ENCODE peak calls at places on chromosomes 7 and 10, in eight cellular contexts. N is ELR; D is gastrocnemius medialis; I is activated CD4-positive, CD25-positive, alpha-beta regulatory T cell treated with anti-CD3 and anti-CD28 coated beads, Interleukin-2, amount 50 U/mL, for 16 hours; Y is SW 1271; E is suprapubic skin; L is activated T-cell treated with anti-CD3 and anti-CD28 coated beads for 1 hour; Z is cardiac fibroblast. O is an unnamed sample.

GRCh38 chr7:116455499-116455898 is 44.0 kb upstream of the CAV2 start:
- DNase-seq in N (peak), D (no peak), I (no peak), Y (no peak), E (no peak), L (no peak), Z (peak), O (no peak)

GRCh38 chr7:138089080-138089901 is 13.0 kb downstream of the AKR1D1 start:
- DNase-seq in N (peak), D (no peak), I (no peak), Y (no peak), E (no peak), L (no peak), Z (peak), O (peak)

GRCh38 chr10:57961487-57961886 is 306.2 kb downstream of the IPMK start:
- DNase-seq in N (no peak), D (no peak), I (no peak), Y (no peak), E (no peak), L (no peak), Z (no peak), O (no peak)

GRCh38 chr7:151857412-151857811 is 19.5 kb downstream of the PRKAG2 start:
- DNase-seq in N (no peak), D (no peak), I (no peak), Y (no peak), E (no peak), L (no peak), Z (no peak), O (no peak)

GRCh38 chr7:156063241-156063810 is 251.1 kb upstream of the SHH start:
- DNase-seq in N (no peak), D (no peak), I (no peak), Y (no peak), E (no peak), L (no peak), Z (no peak), O (no peak)

GRCh38 chr10:119680050-119680449 is 28.9 kb downstream of the BAG3 start:
- DNase-seq in N (peak), D (peak), I (no peak), Y (peak), E (no peak), L (no peak), Z (peak), O (peak)

GRCh38 chr10:21638681-21639080 is 104.6 kb downstream of the MLLT10 start:
- DNase-seq in N (no peak), D (no peak), I (no peak), Y (no peak), E (no peak), L (no peak), Z (no peak), O (no peak)

GRCh38 chr7:125661-126060 is 66.7 kb upstream of the FAM20C start:
- DNase-seq in N (peak), D (no peak), I (no peak), Y (no peak), E (no peak), L (no peak), Z (peak), O (no peak)

GRCh38 chr10:50503661-50504320 is 120.0 kb downstream of the SGMS1 start:
- DNase-seq in N (no peak), D (no peak), I (no peak), Y (no peak), E (no peak), L (no peak), Z (no peak), O (no peak)

GRCh38 chr7:2162959-2163358 is 69.8 kb downstream of the MAD1L1 start:
- DNase-seq in N (no peak), D (peak), I (no peak), Y (no peak), E (no peak), L (no peak), Z (no peak), O (no peak)

GRCh38 chr10:36094091-36094490 is 452.0 kb upstream of the FZD8 start:
- DNase-seq in N (peak), D (peak), I (no peak), Y (no peak), E (no peak), L (no peak), Z (peak), O (no peak)

GRCh38 chr7:44112231-44112996 is 8.3 kb downstream of the AEBP1 start:
- DNase-seq in N (no peak), D (no peak), I (no peak), Y (no peak), E (no peak), L (no peak), Z (no peak), O (no peak)

GRCh38 chr7:22781230-22781711 is 41.4 kb downstream of the TOMM7 start:
- DNase-seq in N (peak), D (no peak), I (no peak), Y (no peak), E (no peak), L (no peak), Z (peak), O (peak)

GRCh38 chr10:132452651-132453469 is 55.9 kb downstream of the PWWP2B start:
- DNase-seq in N (peak), D (peak), I (peak), Y (no peak), E (peak), L (peak), Z (peak), O (peak)

GRCh38 chr7:139757968-139758367 is 19.8 kb downstream of the HIPK2 start:
- DNase-seq in N (no peak), D (no peak), I (no peak), Y (no peak), E (no peak), L (no peak), Z (no peak), O (no peak)

GRCh38 chr7:43112941-43113621 is 634 bp downstream of the HECW1 start:
- DNase-seq in N (peak), D (no peak), I (no peak), Y (no peak), E (peak), L (no peak), Z (peak), O (no peak)

GRCh38 chr10:18474111-18474455 is 177.3 kb downstream of the NSUN6 start:
- DNase-seq in N (no peak), D (no peak), I (no peak), Y (no peak), E (no peak), L (no peak), Z (no peak), O (no peak)

GRCh38 chr10:10320981-10321380 is 696.7 kb upstream of the CELF2 start:
- DNase-seq in N (no peak), D (no peak), I (no peak), Y (no peak), E (no peak), L (no peak), Z (peak), O (no peak)

GRCh38 chr7:7221602-7222038 is 39.3 kb downstream of the C1GALT1 start:
- DNase-seq in N (peak), D (no peak), I (no peak), Y (peak), E (no peak), L (no peak), Z (peak), O (peak)

GRCh38 chr10:131567279-131568162 is 256.0 kb upstream of the TCERG1L start:
- DNase-seq in N (no peak), D (no peak), I (no peak), Y (no peak), E (no peak), L (no peak), Z (no peak), O (no peak)

GRCh38 chr10:13717571-13717935 is 130.8 kb downstream of the PRPF18 start:
- DNase-seq in N (no peak), D (no peak), I (no peak), Y (no peak), E (no peak), L (no peak), Z (no peak), O (no peak)

GRCh38 chr10:85105614-85106013 is 777.2 kb downstream of the CCSER2 start:
- DNase-seq in N (no peak), D (no peak), I (no peak), Y (no peak), E (no peak), L (no peak), Z (no peak), O (no peak)